ENCODE peak calls at places on chromosomes 5 and 9, in six cellular contexts. A is mesenchymal stem cell, L is H9, V is neuronal stem cell, G is mesendoderm, X is H1. R is an unnamed sample.

GRCh38 chr9:16105576-16105975 is 552.7 kb downstream of the CCDC171 start:
- DNase-seq in A (no peak), L (no peak), V (no peak), G (no peak), X (peak; percentile 7), R (peak; percentile 80)

GRCh38 chr9:1676771-1677170 is 338.4 kb upstream of the SMARCA2 start:
- DNase-seq in A (no peak), L (no peak), V (no peak), G (no peak), X (no peak), R (no peak)

GRCh38 chr9:128636024-128636390 is 20.6 kb downstream of the DYNC2I2 start:
- DNase-seq in A (no peak), L (peak; percentile 86), V (no peak), G (peak; percentile 91), X (peak; percentile 73), R (no peak)

GRCh38 chr5:15008476-15008875 is 136.9 kb upstream of the ANKH start:
- DNase-seq in A (peak; percentile 95), L (peak; percentile 52), V (no peak), G (peak; percentile 78), X (no peak), R (peak; percentile 98)

GRCh38 chr5:116847960-116848359 is 273.3 kb upstream of the SEMA6A start:
- DNase-seq in A (no peak), L (no peak), V (no peak), G (no peak), X (no peak), R (no peak)

GRCh38 chr9:113857875-113858274 is 18.2 kb upstream of the ZNF618 start:
- DNase-seq in A (no peak), L (no peak), V (no peak), G (peak; percentile 14), X (no peak), R (peak; percentile 18)

GRCh38 chr5:119378075-119378699 is 22.4 kb downstream of the TNFAIP8 start:
- DNase-seq in A (no peak), L (no peak), V (no peak), G (no peak), X (peak; percentile 20), R (peak; percentile 66)

GRCh38 chr9:122265265-122265900 is 701 bp downstream of the MRRF start:
- DNase-seq in A (peak; percentile 63), L (peak; percentile 28), V (no peak), G (peak; percentile 75), X (no peak), R (peak; percentile 6)

GRCh38 chr5:2212481-2212880 is 329.8 kb upstream of the IRX4 start:
- DNase-seq in A (no peak), L (no peak), V (no peak), G (no peak), X (no peak), R (no peak)

DNA sequence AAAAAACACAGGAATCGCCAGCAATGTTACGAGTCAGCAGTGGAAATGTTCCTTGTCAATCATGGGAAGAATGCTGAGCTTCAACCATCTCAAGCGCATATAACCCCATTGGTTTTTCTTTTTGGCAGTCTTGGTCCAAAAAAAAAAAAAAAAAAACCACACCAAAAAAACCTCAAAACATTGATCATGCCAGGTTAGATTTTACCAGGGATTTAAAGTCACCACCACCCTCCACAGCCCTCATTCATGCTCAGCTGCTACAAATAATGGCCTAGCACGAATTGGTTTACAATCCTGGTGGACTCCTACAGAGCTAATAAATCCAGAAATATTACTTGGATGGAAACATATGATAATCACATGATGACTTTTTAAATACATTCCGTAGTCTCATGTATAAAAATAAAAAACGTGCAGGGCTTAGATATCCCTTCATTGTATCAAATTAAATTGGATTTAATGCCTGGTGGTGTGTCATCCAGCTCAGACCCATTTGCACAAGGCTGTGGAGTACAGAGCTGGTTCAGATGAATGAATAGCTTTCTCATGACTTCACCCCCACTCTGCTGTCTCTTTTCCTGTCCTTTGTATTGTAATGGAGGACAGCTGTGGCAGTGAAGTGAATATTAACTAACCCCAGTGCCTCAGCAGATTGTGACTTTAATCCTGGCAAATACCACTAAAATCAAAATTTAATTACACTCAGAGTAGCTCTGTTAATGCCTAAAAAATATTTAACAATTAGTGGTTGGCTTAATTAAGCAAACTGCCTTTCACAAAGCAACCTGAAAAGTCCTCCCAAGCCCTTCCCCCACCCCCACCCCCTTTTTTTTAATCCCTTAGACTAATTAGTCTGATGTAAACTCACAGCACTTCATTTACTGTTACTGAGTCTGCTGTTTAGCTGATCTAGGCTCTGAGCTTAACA is 626.5 kb upstream of the ZNF608 start:
- DNase-seq in A (peak; percentile 78), L (peak; percentile 38), V (peak; percentile 67), G (peak; percentile 94), X (no peak), R (peak; percentile 77)
- H2BK15ac ChIP-seq in A (no peak overlapping the region), L (no peak overlapping the region), V (no peak overlapping the region), G (peak overlapping the region; percentile 74), X (no peak overlapping the region), R (no peak overlapping the region)

DNA sequence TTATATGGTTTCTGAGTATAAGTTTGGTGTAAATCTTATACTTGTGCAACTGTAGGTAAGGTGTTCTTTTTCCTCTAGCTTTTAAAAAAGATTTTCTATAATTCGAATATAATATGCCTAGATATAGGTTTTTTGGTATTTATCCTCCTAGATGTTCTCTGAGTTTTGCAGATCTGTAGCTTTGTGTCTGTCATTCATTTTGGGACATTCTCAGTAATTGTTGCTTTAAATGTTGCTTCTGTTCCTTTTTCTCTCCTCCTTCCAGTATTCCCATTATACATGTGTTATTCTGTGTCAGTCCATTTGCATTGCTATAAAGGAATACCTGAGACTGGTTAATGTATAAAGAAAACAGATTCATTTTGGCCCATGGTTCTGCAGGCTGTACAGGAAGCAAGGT is 33.7 kb downstream of the LURAP1L start:
- DNase-seq in A (no peak), L (no peak), V (no peak), G (no peak), X (no peak), R (no peak)
- H2BK15ac ChIP-seq in A (no peak overlapping the region), L (no peak overlapping the region), V (no peak overlapping the region), G (no peak overlapping the region), X (no peak overlapping the region), R (peak overlapping the region; percentile 34)

DNA sequence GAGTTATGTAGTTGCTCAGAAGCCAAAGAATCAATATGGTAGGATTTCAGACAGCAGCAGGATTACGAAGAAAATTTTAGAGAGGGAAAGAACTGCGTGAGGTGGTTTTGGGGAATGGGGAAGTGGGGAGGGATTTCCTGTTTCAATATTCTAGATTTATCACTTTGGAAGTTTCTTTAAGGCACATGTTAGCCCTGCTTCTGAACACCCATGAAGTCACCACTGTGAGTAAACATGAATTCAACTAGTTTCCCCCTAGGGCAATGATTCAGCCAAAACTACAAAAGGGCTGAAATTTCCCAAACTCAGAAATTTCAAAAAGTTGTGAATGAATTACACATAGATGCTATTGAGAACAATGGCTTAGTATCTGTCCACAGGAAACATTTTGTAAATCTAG is 132.2 kb downstream of the EBF1 start:
- DNase-seq in A (peak; percentile 17), L (no peak), V (no peak), G (no peak), X (no peak), R (peak; percentile 32)
- H2BK15ac ChIP-seq in A (no peak overlapping the region), L (no peak overlapping the region), V (no peak overlapping the region), G (no peak overlapping the region), X (no peak overlapping the region), R (no peak overlapping the region)

GRCh38 chr5:130712324-130712723 is 452.7 kb downstream of the HINT1 start:
- DNase-seq in A (no peak), L (no peak), V (no peak), G (no peak), X (no peak), R (no peak)

GRCh38 chr5:130710596-130710995 is 454.5 kb downstream of the HINT1 start:
- DNase-seq in A (peak; percentile 76), L (no peak), V (no peak), G (peak; percentile 46), X (no peak), R (no peak)

GRCh38 chr5:130714200-130714599 is 450.9 kb downstream of the HINT1 start:
- DNase-seq in A (no peak), L (no peak), V (no peak), G (no peak), X (no peak), R (no peak)

GRCh38 chr5:130720355-130720754 is 444.7 kb downstream of the HINT1 start:
- DNase-seq in A (peak; percentile 69), L (no peak), V (peak; percentile 53), G (peak; percentile 73), X (no peak), R (no peak)

DNA sequence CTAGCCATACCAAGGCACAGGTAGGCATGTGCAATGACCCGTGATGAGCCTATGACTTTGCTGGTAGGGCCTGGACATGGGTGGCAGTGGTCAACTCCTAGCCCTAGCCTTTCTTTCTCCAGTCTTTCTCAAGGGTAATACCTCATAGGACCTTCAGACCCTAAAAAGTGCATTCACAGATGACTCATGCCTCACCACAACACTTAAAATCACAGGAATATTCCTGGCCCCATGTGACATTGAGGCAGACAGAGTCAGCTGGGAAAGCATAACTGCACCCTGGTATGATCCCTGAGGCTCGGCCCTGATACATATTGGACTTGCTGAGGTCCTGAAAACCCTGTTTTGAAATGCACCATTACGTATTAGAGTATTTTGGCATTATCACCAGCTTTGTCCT is 449.5 kb downstream of the HINT1 start:
- DNase-seq in A (peak; percentile 64), L (no peak), V (no peak), G (no peak), X (no peak), R (no peak)
- H2BK15ac ChIP-seq in A (no peak overlapping the region), L (no peak overlapping the region), V (no peak overlapping the region), G (no peak overlapping the region), X (no peak overlapping the region), R (no peak overlapping the region)

GRCh38 chr5:160475864-160476438 is 54.3 kb downstream of the PTTG1 start:
- DNase-seq in A (no peak), L (no peak), V (no peak), G (no peak), X (no peak), R (no peak)

GRCh38 chr5:160480652-160481051 is 59.0 kb downstream of the PTTG1 start:
- DNase-seq in A (no peak), L (no peak), V (no peak), G (no peak), X (no peak), R (no peak)

GRCh38 chr5:160479926-160480325 is 58.3 kb downstream of the PTTG1 start:
- DNase-seq in A (no peak), L (no peak), V (no peak), G (no peak), X (no peak), R (peak; percentile 84)

GRCh38 chr5:160477266-160477970 is 55.8 kb downstream of the PTTG1 start:
- DNase-seq in A (no peak), L (no peak), V (no peak), G (no peak), X (no peak), R (no peak)

GRCh38 chr5:160479220-160479619 is 57.6 kb downstream of the PTTG1 start:
- DNase-seq in A (no peak), L (no peak), V (no peak), G (no peak), X (no peak), R (no peak)
- H2BK15ac ChIP-seq in A (no peak overlapping the region), L (no peak overlapping the region), V (no peak overlapping the region), G (no peak overlapping the region), X (no peak overlapping the region), R (no peak overlapping the region)

GRCh38 chr5:60209146-60209840 is 315.8 kb upstream of the PDE4D start:
- DNase-seq in A (no peak), L (no peak), V (no peak), G (no peak), X (no peak), R (no peak)
- H2BK15ac ChIP-seq in A (no peak overlapping the region), L (no peak overlapping the region), V (no peak overlapping the region), G (no peak overlapping the region), X (no peak overlapping the region), R (no peak overlapping the region)

GRCh38 chr5:93053825-93054224 is 527.2 kb downstream of the NR2F1-AS1 start:
- DNase-seq in A (peak; percentile 97), L (no peak), V (no peak), G (no peak), X (no peak), R (peak; percentile 83)
- H2BK15ac ChIP-seq in A (no peak overlapping the region), L (no peak overlapping the region), V (no peak overlapping the region), G (no peak overlapping the region), X (no peak overlapping the region), R (no peak overlapping the region)

R was measured in IMR-90.